ENCODE peak calls at places on chromosomes 7 and 10, in six cellular contexts. O is AML-193; W is activated gamma-delta T cell treated with Interleukin-2 at 50 U/mL for 16 hours; Y is naive thymus-derived CD4-positive, alpha-beta T cell; V is kidney tubule cell; B is NCI-H146. G is an unnamed sample.

GRCh38 chr7:117248810-117249209 is 74.0 kb downstream of the WNT2 start:
- DNase-seq in O (no peak), W (no peak), B (peak; percentile 14), V (no peak), Y (no peak), G (no peak)

GRCh38 chr10:68989317-68989990 is 851 bp downstream of the KIFBP start:
- DNase-seq in Y (no peak), B (peak; percentile 42), O (no peak), W (no peak), V (no peak), G (no peak)

GRCh38 chr7:129144095-129144833 is at the start of gene TSPAN33:
- DNase-seq in B (peak; percentile 87), Y (peak; percentile 79), W (peak; percentile 49), O (peak; percentile 54), V (peak; percentile 78), G (peak; percentile 68)

GRCh38 chr7:139647812-139648616 is 124.5 kb downstream of the CLEC2L start:
- DNase-seq in W (no peak), V (peak; percentile 40), O (no peak), B (peak; percentile 38), Y (no peak), G (no peak)

GRCh38 chr10:33406596-33406995 is 72.1 kb upstream of the NRP1 start:
- DNase-seq in W (no peak), O (no peak), V (no peak), Y (no peak), B (no peak), G (no peak)

GRCh38 chr10:111756541-111757061 is 427.0 kb downstream of the GPAM start:
- DNase-seq in B (peak; percentile 22), W (no peak), V (peak; percentile 62), Y (no peak), O (no peak), G (no peak)

GRCh38 chr10:66780796-66781195 is 145.0 kb upstream of the LRRTM3 start:
- DNase-seq in Y (no peak), O (no peak), B (no peak), W (no peak), V (no peak), G (no peak)

GRCh38 chr7:10412426-10413019 is 561.1 kb upstream of the PHF14 start:
- DNase-seq in V (peak; percentile 49), O (peak; percentile 24), Y (no peak), W (no peak), B (peak; percentile 32), G (peak; percentile 55)

GRCh38 chr7:1643270-1644092 is 26.6 kb upstream of the ELFN1 start:
- DNase-seq in O (no peak), B (no peak), Y (no peak), V (no peak), W (no peak), G (no peak)

GRCh38 chr7:117630501-117630900 is 150.7 kb downstream of the CFTR start:
- DNase-seq in V (no peak), W (no peak), Y (no peak), B (no peak), O (no peak), G (peak; percentile 13)

GRCh38 chr7:37028909-37029440 is 304.7 kb upstream of the AOAH start:
- DNase-seq in V (peak; percentile 4), O (no peak), B (peak; percentile 24), Y (no peak), W (no peak), G (no peak)

GRCh38 chr10:26486985-26487850 is 49.1 kb downstream of the APBB1IP start:
- DNase-seq in O (no peak), V (peak; percentile 98), B (no peak), Y (peak; percentile 61), W (peak; percentile 58), G (no peak)

GRCh38 chr7:142463401-142463850 is 205.6 kb upstream of the PRSS58 start:
- DNase-seq in O (no peak), W (peak; percentile 11), V (no peak), Y (no peak), B (no peak), G (no peak)

GRCh38 chr7:48376263-48376662 is 205.0 kb downstream of the ABCA13 start:
- DNase-seq in V (no peak), Y (no peak), W (no peak), O (no peak), B (no peak), G (no peak)

GRCh38 chr7:87456247-87456646 is 19.2 kb downstream of the ABCB4 start:
- DNase-seq in O (no peak), V (no peak), B (peak; percentile 44), Y (no peak), W (no peak), G (peak; percentile 8)

GRCh38 chr7:67542916-67543315 is 546.3 kb downstream of the TYW1 start:
- DNase-seq in V (no peak), W (no peak), Y (no peak), O (no peak), B (no peak), G (no peak)

GRCh38 chr10:79482721-79483120 is 29.6 kb upstream of the EIF5AL1 start:
- DNase-seq in V (no peak), B (no peak), Y (no peak), W (no peak), O (no peak), G (no peak)

GRCh38 chr7:108421720-108422331 is 34.4 kb downstream of the NRCAM start:
- DNase-seq in Y (no peak), B (peak; percentile 17), V (no peak), O (no peak), W (no peak), G (no peak)

GRCh38 chr10:32149257-32149955 is 93.2 kb upstream of the KIF5B start:
- DNase-seq in W (no peak), B (no peak), O (no peak), V (peak; percentile 75), Y (peak; percentile 55), G (no peak)

GRCh38 chr7:23062452-23062851 is 43.1 kb upstream of the KLHL7 start:
- DNase-seq in B (no peak), W (no peak), O (no peak), V (no peak), Y (no peak), G (no peak)

GRCh38 chr7:9796241-9796640 is 1177.4 kb upstream of the PHF14 start:
- DNase-seq in O (no peak), Y (no peak), W (no peak), B (no peak), V (no peak), G (no peak)

GRCh38 chr7:66886152-66886551 is 34.9 kb upstream of the TMEM248 start:
- DNase-seq in W (no peak), Y (no peak), B (no peak), V (no peak), O (no peak), G (no peak)

GRCh38 chr7:137544450-137545058 is 201.0 kb upstream of the PTN start:
- DNase-seq in O (no peak), W (no peak), V (no peak), B (no peak), Y (no peak), G (no peak)

GRCh38 chr10:106392781-106393180 is 771.7 kb downstream of the SORCS1 start:
- DNase-seq in Y (no peak), W (no peak), V (no peak), B (no peak), O (no peak), G (no peak)

GRCh38 chr7:41385996-41386395 is 316.9 kb downstream of the INHBA start:
- DNase-seq in W (no peak), Y (no peak), B (no peak), V (peak; percentile 51), O (no peak), G (no peak)

GRCh38 chr10:17819836-17820235 is 10.7 kb downstream of the MRC1 start:
- DNase-seq in B (no peak), V (no peak), O (no peak), Y (no peak), W (no peak), G (no peak)

GRCh38 chr7:144452064-144452463 is 48.6 kb upstream of the NOBOX start:
- DNase-seq in W (no peak), O (no peak), B (no peak), V (peak; percentile 45), Y (no peak), G (no peak)

GRCh38 chr7:99095698-99096097 is 48.2 kb downstream of the SMURF1 start:
- DNase-seq in Y (no peak), B (no peak), W (no peak), O (no peak), V (no peak), G (no peak)

GRCh38 chr7:1121476-1121875 is 33.6 kb downstream of the GPER1 start:
- DNase-seq in O (no peak), W (no peak), B (no peak), V (no peak), Y (no peak), G (no peak)

GRCh38 chr10:12483996-12484944 is 134.9 kb downstream of the CAMK1D start:
- DNase-seq in V (peak; percentile 33), B (peak; percentile 94), Y (no peak), W (no peak), O (no peak), G (no peak)

GRCh38 chr7:159031750-159032149 is 112.9 kb downstream of the VIPR2 start:
- DNase-seq in W (no peak), B (no peak), Y (peak; percentile 11), O (no peak), V (no peak), G (no peak)

GRCh38 chr10:4281207-4281825 is 496.3 kb upstream of the KLF6 start:
- DNase-seq in O (no peak), W (no peak), Y (no peak), B (no peak), V (peak; percentile 47), G (no peak)

GRCh38 chr7:106774768-106775551 is 90.1 kb upstream of the PIK3CG start:
- DNase-seq in Y (no peak), W (no peak), B (peak; percentile 75), V (peak; percentile 28), O (no peak), G (no peak)

GRCh38 chr10:71486465-71487114 is 89.9 kb downstream of the CDH23 start:
- DNase-seq in Y (peak; percentile 43), O (peak; percentile 35), W (no peak), B (no peak), V (peak; percentile 28), G (no peak)

GRCh38 chr7:85075864-85076263 is 111.0 kb downstream of the SEMA3D start:
- DNase-seq in V (no peak), Y (no peak), O (no peak), B (no peak), W (no peak), G (no peak)

GRCh38 chr7:114181280-114181679 is 233.3 kb upstream of the FOXP2 start:
- DNase-seq in W (no peak), O (no peak), B (no peak), V (no peak), Y (no peak), G (no peak)

GRCh38 chr7:140200102-140200989 is 23.6 kb upstream of the KDM7A start:
- DNase-seq in V (no peak), Y (no peak), W (no peak), O (no peak), B (peak; percentile 81), G (peak; percentile 46)

GRCh38 chr7:8109196-8110022 is 140.8 kb downstream of the GLCCI1 start:
- DNase-seq in V (peak; percentile 89), O (no peak), B (no peak), Y (no peak), W (no peak), G (no peak)

G was measured in NCI-H748 treated with DMSO at 0.1 percent for 48 hours.